ENCODE peak calls at places on chromosomes 3 and 15, in eight cellular contexts. Y, N, Z, K, U, X, P and A are unnamed samples.

GRCh38 chr3:126126811-126127431 is 43.0 kb upstream of the SLC41A3 start:
- DNase-seq in Y (no peak), N (no peak), Z (peak), K (peak), U (no peak), X (no peak), P (no peak), A (no peak)

GRCh38 chr3:115348951-115349745 is 202.1 kb upstream of the ZBTB20 start:
- DNase-seq in Y (no peak), N (no peak), Z (no peak), K (no peak), U (no peak), X (no peak), P (no peak), A (no peak)

GRCh38 chr15:51888593-51889195 is 59.2 kb downstream of the TMOD3 start:
- DNase-seq in Y (peak), N (peak), Z (no peak), K (no peak), U (no peak), X (peak), P (no peak), A (no peak)

GRCh38 chr3:11536132-11536935 is 107.4 kb downstream of the VGLL4 start:
- DNase-seq in Y (no peak), N (no peak), Z (peak), K (peak), U (no peak), X (no peak), P (no peak), A (no peak)

GRCh38 chr15:54197995-54198394 is 219.8 kb downstream of the UNC13C start:
- DNase-seq in Y (no peak), N (no peak), Z (no peak), K (no peak), U (no peak), X (no peak), P (peak), A (no peak)

GRCh38 chr3:97910931-97911351 is 61.3 kb downstream of the RIOX2 start:
- DNase-seq in Y (no peak), N (peak), Z (no peak), K (no peak), U (peak), X (peak), P (no peak), A (no peak)

GRCh38 chr3:195760345-195760983 is 39.7 kb downstream of the MUC20 start:
- DNase-seq in Y (no peak), N (no peak), Z (no peak), K (peak), U (no peak), X (no peak), P (no peak), A (no peak)

GRCh38 chr15:64809649-64810498 is 15.6 kb downstream of the PIF1 start:
- DNase-seq in Y (peak), N (peak), Z (peak), K (peak), U (peak), X (peak), P (peak), A (peak)

GRCh38 chr3:128040041-128040440 is 12.2 kb upstream of the SEC61A1 start:
- DNase-seq in Y (no peak), N (peak), Z (no peak), K (no peak), U (no peak), X (no peak), P (no peak), A (no peak)

GRCh38 chr3:55297235-55297634 is 189.9 kb downstream of the WNT5A start:
- DNase-seq in Y (no peak), N (no peak), Z (no peak), K (no peak), U (no peak), X (no peak), P (no peak), A (no peak)

GRCh38 chr3:3180421-3180820 is 930 bp upstream of the CRBN start:
- DNase-seq in Y (no peak), N (no peak), Z (no peak), K (no peak), U (no peak), X (no peak), P (no peak), A (no peak)

GRCh38 chr15:60358935-60359672 is 38.7 kb downstream of the ANXA2 start:
- DNase-seq in Y (no peak), N (no peak), Z (no peak), K (no peak), U (no peak), X (peak), P (no peak), A (no peak)

GRCh38 chr3:149291178-149291577 is 42.3 kb downstream of the TM4SF18 start:
- DNase-seq in Y (no peak), N (no peak), Z (no peak), K (no peak), U (no peak), X (peak), P (no peak), A (no peak)

GRCh38 chr3:129795596-129795995 is 97.9 kb downstream of the TMCC1 start:
- DNase-seq in Y (no peak), N (peak), Z (no peak), K (no peak), U (no peak), X (peak), P (no peak), A (peak)

GRCh38 chr3:183159319-183159718 is 3.2 kb downstream of the LAMP3 start:
- DNase-seq in Y (no peak), N (no peak), Z (no peak), K (no peak), U (no peak), X (no peak), P (no peak), A (no peak)

GRCh38 chr3:195001961-195002861 is 268.7 kb downstream of the XXYLT1 start:
- DNase-seq in Y (no peak), N (peak), Z (peak), K (peak), U (peak), X (peak), P (peak), A (peak)